ENCODE peak calls at places on chromosomes 3 and 15, in four cellular contexts. L is cardiac fibroblast; X is Right ventricle myocardium superior; Y is stimulated activated CD4-positive, alpha-beta T cell treated with anti-CD3 and anti-CD28 coated beads, Interleukin-2, amount 100 ng/mL, for 24 hours. K is an unnamed sample.

GRCh38 chr3:106206165-106206564 is 337.4 kb upstream of the CBLB start:
- DNase-seq in Y (no peak), L (peak; percentile 18), X (no peak), K (no peak)

GRCh38 chr3:15064299-15064834 is 748 bp downstream of the MRPS25 start:
- DNase-seq in L (peak; percentile 37), X (no peak), Y (peak; percentile 32), K (peak; percentile 16)

GRCh38 chr3:112894258-112894657 is 47.6 kb upstream of the CD200R1L start:
- DNase-seq in Y (no peak), L (no peak), X (no peak), K (no peak)

GRCh38 chr15:96720251-96720650 is 389.8 kb downstream of the NR2F2 start:
- DNase-seq in Y (no peak), X (no peak), L (no peak), K (no peak)

GRCh38 chr3:48142316-48142870 is 45.8 kb downstream of the CDC25A start:
- DNase-seq in Y (no peak), L (no peak), X (no peak), K (peak; percentile 79)

GRCh38 chr15:81852826-81853225 is 193.0 kb downstream of the MEX3B start:
- DNase-seq in Y (no peak), L (no peak), X (no peak), K (no peak)

GRCh38 chr15:64701482-64701881 is 73.9 kb downstream of the RBPMS2 start:
- DNase-seq in X (no peak), L (no peak), Y (no peak), K (no peak)

GRCh38 chr3:58946875-58947274 is 103.0 kb downstream of the CFAP20DC start:
- DNase-seq in X (no peak), Y (no peak), L (no peak), K (no peak)

GRCh38 chr3:127788436-127788835 is 33.9 kb downstream of the MGLL start:
- DNase-seq in L (no peak), Y (no peak), X (no peak), K (no peak)

GRCh38 chr3:129120254-129121004 is 1.2 kb downstream of the RAB43 start:
- DNase-seq in X (peak; percentile 92), L (peak; percentile 93), Y (peak; percentile 93), K (peak; percentile 99)

GRCh38 chr3:12224181-12225147 is 64.4 kb upstream of the PPARG start:
- DNase-seq in L (peak; percentile 98), X (no peak), Y (no peak), K (no peak)

GRCh38 chr15:70099167-70099965 is 1.6 kb upstream of the TLE3 start:
- DNase-seq in X (peak; percentile 100), Y (peak; percentile 100), L (peak; percentile 100), K (peak; percentile 100)

GRCh38 chr15:37095197-37095992 is 5.0 kb downstream of the MEIS2 start:
- DNase-seq in L (no peak), X (peak; percentile 58), Y (no peak), K (no peak)

GRCh38 chr3:10933021-10933420 is 59.5 kb upstream of the SLC6A1 start:
- DNase-seq in Y (no peak), X (no peak), L (no peak), K (no peak)

GRCh38 chr3:177263615-177264365 is 66.5 kb upstream of the TBL1XR1 start:
- DNase-seq in Y (no peak), X (no peak), L (peak; percentile 29), K (peak; percentile 52)

GRCh38 chr3:184526158-184526483 is 35.5 kb upstream of the EPHB3 start:
- DNase-seq in L (no peak), Y (no peak), X (no peak), K (no peak)

GRCh38 chr3:181700168-181701087 is 11.3 kb upstream of the SOX2 start:
- DNase-seq in X (no peak), L (peak; percentile 78), Y (peak; percentile 41), K (peak; percentile 90)

GRCh38 chr3:181723064-181723463 is 11.3 kb downstream of the SOX2 start:
- DNase-seq in L (no peak), X (no peak), Y (no peak), K (no peak)

GRCh38 chr3:97432914-97433313 is 331.6 kb upstream of the ARL6 start:
- DNase-seq in X (no peak), Y (no peak), L (no peak), K (no peak)

GRCh38 chr3:185959609-185960517 is 22.0 kb upstream of the TRA2B start:
- DNase-seq in L (peak; percentile 81), Y (no peak), X (no peak), K (no peak)

GRCh38 chr15:73936181-73936580 is 9.9 kb downstream of the LOXL1 start:
- DNase-seq in X (peak; percentile 43), Y (no peak), L (peak; percentile 73), K (no peak)

GRCh38 chr3:14543446-14543845 is 3.3 kb upstream of the GRIP2 start:
- DNase-seq in L (no peak), Y (no peak), X (peak; percentile 56), K (no peak)

GRCh38 chr15:93221754-93222153 is 132.7 kb upstream of the RGMA start:
- DNase-seq in Y (no peak), X (no peak), L (no peak), K (no peak)

GRCh38 chr3:143360244-143360643 is 240.7 kb downstream of the CHST2 start:
- DNase-seq in Y (no peak), L (peak; percentile 31), X (no peak), K (no peak)

GRCh38 chr3:178754852-178755510 is 218.7 kb downstream of the KCNMB2 start:
- DNase-seq in L (no peak), Y (no peak), X (no peak), K (no peak)

GRCh38 chr15:93005133-93005532 is 83.9 kb downstream of the RGMA start:
- DNase-seq in L (no peak), X (no peak), Y (no peak), K (no peak)

GRCh38 chr3:114565201-114565600 is 271.4 kb downstream of the TIGIT start:
- DNase-seq in Y (no peak), X (peak; percentile 58), L (peak; percentile 26), K (no peak)

GRCh38 chr15:48861813-48862431 is 16.0 kb upstream of the EID1 start:
- DNase-seq in X (no peak), Y (peak; percentile 12), L (peak; percentile 88), K (peak; percentile 70)

GRCh38 chr3:114623420-114624046 is 329.7 kb downstream of the TIGIT start:
- DNase-seq in X (no peak), L (no peak), Y (no peak), K (no peak)

GRCh38 chr3:48219543-48219942 is 3.8 kb upstream of the CAMP start:
- DNase-seq in Y (no peak), X (peak; percentile 79), L (no peak), K (no peak)

GRCh38 chr3:180855364-180855763 is 57.1 kb upstream of the FXR1 start:
- DNase-seq in X (no peak), L (no peak), Y (no peak), K (peak; percentile 65)

GRCh38 chr3:61725851-61726333 is 164.5 kb downstream of the PTPRG start:
- DNase-seq in X (no peak), L (peak; percentile 76), Y (no peak), K (no peak)

GRCh38 chr3:192875971-192876565 is 41.6 kb downstream of the MB21D2 start:
- DNase-seq in L (no peak), X (no peak), Y (no peak), K (no peak)

GRCh38 chr3:128503751-128504532 is 10.9 kb upstream of the GATA2 start:
- DNase-seq in L (no peak), X (no peak), Y (no peak), K (no peak)

GRCh38 chr3:113183748-113184661 is 27.4 kb upstream of the BOC start:
- DNase-seq in L (peak; percentile 34), Y (no peak), X (no peak), K (no peak)

K was measured in MM.1S.